ENCODE peak calls at places on chromosome 4, in ten cellular contexts. One of them, this sample, is unnamed. For H3K4me1 and H3K9me3, the result is how much of the 10 kb centered on the place peaks cover.

GRCh38 chr4:12041828-12042227 is 613.1 kb upstream of the HS3ST1 start:
- DNase-seq in cardiac muscle cell: peak
- DNase-seq in body of pancreas: no peak
- DNase-seq in Peyer's patch: no peak
- DNase-seq in H9: no peak
- DNase-seq in suprapubic skin: no peak
- DNase-seq in uterus: no peak
- DNase-seq in PC-3: no peak
- DNase-seq in OCI-LY7: no peak
- DNase-seq in astrocyte: no peak
- DNase-seq in this sample: no peak

GRCh38 chr4:169724251-169724650 is 33.5 kb downstream of the HPF1 start:
- DNase-seq in cardiac muscle cell: no peak
- DNase-seq in body of pancreas: no peak
- DNase-seq in Peyer's patch: no peak
- DNase-seq in H9: no peak
- DNase-seq in suprapubic skin: no peak
- DNase-seq in uterus: no peak
- DNase-seq in PC-3: no peak
- DNase-seq in OCI-LY7: no peak
- DNase-seq in astrocyte: peak
- DNase-seq in this sample: no peak

GRCh38 chr4:13298655-13299054 is 185.5 kb downstream of the RAB28 start:
- DNase-seq in cardiac muscle cell: no peak
- DNase-seq in body of pancreas: no peak
- DNase-seq in Peyer's patch: no peak
- DNase-seq in H9: no peak
- DNase-seq in suprapubic skin: no peak
- DNase-seq in uterus: peak
- DNase-seq in PC-3: no peak
- DNase-seq in OCI-LY7: no peak
- DNase-seq in astrocyte: no peak
- DNase-seq in this sample: no peak

GRCh38 chr4:16377887-16378286 is 151.6 kb upstream of the TAPT1 start:
- DNase-seq in cardiac muscle cell: no peak
- DNase-seq in body of pancreas: no peak
- DNase-seq in Peyer's patch: no peak
- DNase-seq in H9: peak
- DNase-seq in suprapubic skin: no peak
- DNase-seq in uterus: no peak
- DNase-seq in PC-3: no peak
- DNase-seq in OCI-LY7: no peak
- DNase-seq in astrocyte: no peak
- DNase-seq in this sample: no peak

GRCh38 chr4:145043306-145043705 is 54.7 kb downstream of the ANAPC10 start:
- DNase-seq in cardiac muscle cell: no peak
- DNase-seq in body of pancreas: no peak
- DNase-seq in Peyer's patch: no peak
- DNase-seq in H9: no peak
- DNase-seq in suprapubic skin: no peak
- DNase-seq in uterus: no peak
- DNase-seq in PC-3: no peak
- DNase-seq in OCI-LY7: no peak
- DNase-seq in astrocyte: peak
- DNase-seq in this sample: no peak

GRCh38 chr4:33088713-33089112 is 2368.5 kb downstream of the PCDH7 start:
- DNase-seq in cardiac muscle cell: no peak
- DNase-seq in body of pancreas: no peak
- DNase-seq in Peyer's patch: no peak
- DNase-seq in H9: no peak
- DNase-seq in suprapubic skin: no peak
- DNase-seq in uterus: no peak
- DNase-seq in PC-3: no peak
- DNase-seq in OCI-LY7: no peak
- DNase-seq in astrocyte: no peak
- DNase-seq in this sample: no peak

GRCh38 chr4:159484861-159485260 is 382.0 kb downstream of the RAPGEF2 start:
- DNase-seq in cardiac muscle cell: no peak
- DNase-seq in body of pancreas: no peak
- DNase-seq in Peyer's patch: no peak
- DNase-seq in H9: no peak
- DNase-seq in suprapubic skin: no peak
- DNase-seq in uterus: no peak
- DNase-seq in PC-3: peak
- DNase-seq in OCI-LY7: no peak
- DNase-seq in astrocyte: no peak
- DNase-seq in this sample: no peak

GRCh38 chr4:151842430-151843079 is 81.7 kb upstream of the GATB start:
- DNase-seq in cardiac muscle cell: no peak
- DNase-seq in body of pancreas: no peak
- DNase-seq in Peyer's patch: no peak
- DNase-seq in H9: no peak
- DNase-seq in suprapubic skin: no peak
- DNase-seq in uterus: no peak
- DNase-seq in PC-3: no peak
- DNase-seq in OCI-LY7: no peak
- DNase-seq in astrocyte: no peak
- DNase-seq in this sample: no peak

GRCh38 chr4:75248770-75249467 is 265.3 kb downstream of the RCHY1 start:
- DNase-seq in cardiac muscle cell: no peak
- DNase-seq in body of pancreas: no peak
- DNase-seq in Peyer's patch: no peak
- DNase-seq in H9: no peak
- DNase-seq in suprapubic skin: no peak
- DNase-seq in uterus: no peak
- DNase-seq in PC-3: peak
- DNase-seq in OCI-LY7: no peak
- DNase-seq in astrocyte: no peak
- DNase-seq in this sample: no peak

GRCh38 chr4:141311805-141312204 is 91.1 kb downstream of the ZNF330 start:
- DNase-seq in cardiac muscle cell: no peak
- DNase-seq in body of pancreas: no peak
- DNase-seq in Peyer's patch: no peak
- DNase-seq in H9: no peak
- DNase-seq in suprapubic skin: no peak
- DNase-seq in uterus: no peak
- DNase-seq in PC-3: no peak
- DNase-seq in OCI-LY7: no peak
- DNase-seq in astrocyte: no peak
- DNase-seq in this sample: no peak

GRCh38 chr4:25913851-25914669 is at the start of gene SMIM20:
- DNase-seq in cardiac muscle cell: peak
- DNase-seq in body of pancreas: peak
- DNase-seq in Peyer's patch: peak
- DNase-seq in H9: peak
- DNase-seq in suprapubic skin: peak
- DNase-seq in uterus: peak
- DNase-seq in PC-3: peak
- DNase-seq in OCI-LY7: peak
- DNase-seq in astrocyte: peak
- DNase-seq in this sample: peak

GRCh38 chr4:102525099-102525498 is 23.9 kb downstream of the NFKB1 start:
- DNase-seq in cardiac muscle cell: no peak
- DNase-seq in body of pancreas: no peak
- DNase-seq in Peyer's patch: no peak
- DNase-seq in H9: no peak
- DNase-seq in suprapubic skin: no peak
- DNase-seq in uterus: no peak
- DNase-seq in PC-3: no peak
- DNase-seq in OCI-LY7: no peak
- DNase-seq in astrocyte: no peak
- DNase-seq in this sample: no peak

GRCh38 chr4:88211473-88212252 is 53.2 kb upstream of the ABCG2 start:
- DNase-seq in cardiac muscle cell: peak
- DNase-seq in body of pancreas: peak
- DNase-seq in Peyer's patch: peak
- DNase-seq in H9: no peak
- DNase-seq in suprapubic skin: no peak
- DNase-seq in uterus: no peak
- DNase-seq in PC-3: peak
- DNase-seq in OCI-LY7: peak
- DNase-seq in astrocyte: peak
- DNase-seq in this sample: peak

GRCh38 chr4:126777649-126778048 is 855.1 kb upstream of the INTU start:
- DNase-seq in cardiac muscle cell: no peak
- DNase-seq in body of pancreas: no peak
- DNase-seq in Peyer's patch: no peak
- DNase-seq in H9: no peak
- DNase-seq in suprapubic skin: no peak
- DNase-seq in uterus: no peak
- DNase-seq in PC-3: no peak
- DNase-seq in OCI-LY7: no peak
- DNase-seq in astrocyte: peak
- DNase-seq in this sample: no peak

GRCh38 chr4:155444695-155445094 is 67.9 kb upstream of the MAP9 start:
- DNase-seq in cardiac muscle cell: no peak
- DNase-seq in body of pancreas: no peak
- DNase-seq in Peyer's patch: no peak
- DNase-seq in H9: no peak
- DNase-seq in suprapubic skin: no peak
- DNase-seq in uterus: no peak
- DNase-seq in PC-3: no peak
- DNase-seq in OCI-LY7: no peak
- DNase-seq in astrocyte: no peak
- DNase-seq in this sample: no peak

GRCh38 chr4:174056959-174057358 is 226.5 kb downstream of the FBXO8 start:
- DNase-seq in cardiac muscle cell: no peak
- DNase-seq in body of pancreas: no peak
- DNase-seq in Peyer's patch: no peak
- DNase-seq in H9: no peak
- DNase-seq in suprapubic skin: no peak
- DNase-seq in uterus: no peak
- DNase-seq in PC-3: no peak
- DNase-seq in OCI-LY7: peak
- DNase-seq in astrocyte: no peak
- DNase-seq in this sample: no peak

GRCh38 chr4:85905761-85906160 is 430.8 kb downstream of the ARHGAP24 start:
- DNase-seq in cardiac muscle cell: no peak
- DNase-seq in body of pancreas: no peak
- DNase-seq in Peyer's patch: no peak
- DNase-seq in H9: no peak
- DNase-seq in suprapubic skin: no peak
- DNase-seq in uterus: no peak
- DNase-seq in PC-3: no peak
- DNase-seq in OCI-LY7: no peak
- DNase-seq in astrocyte: no peak
- DNase-seq in this sample: no peak

GRCh38 chr4:926538-926937 is 5.6 kb downstream of the GAK start:
- DNase-seq in cardiac muscle cell: peak
- DNase-seq in body of pancreas: peak
- DNase-seq in Peyer's patch: peak
- DNase-seq in H9: peak
- DNase-seq in suprapubic skin: no peak
- DNase-seq in uterus: no peak
- DNase-seq in PC-3: peak
- DNase-seq in OCI-LY7: peak
- DNase-seq in astrocyte: no peak
- DNase-seq in this sample: peak

GRCh38 chr4:921830-922331 is 10.2 kb downstream of the GAK start:
- DNase-seq in cardiac muscle cell: no peak
- DNase-seq in body of pancreas: no peak
- DNase-seq in Peyer's patch: peak
- DNase-seq in H9: no peak
- DNase-seq in suprapubic skin: peak
- DNase-seq in uterus: peak
- DNase-seq in PC-3: no peak
- DNase-seq in OCI-LY7: peak
- DNase-seq in astrocyte: peak
- DNase-seq in this sample: no peak

GRCh38 chr4:925771-926500 is 6.2 kb downstream of the GAK start:
- DNase-seq in cardiac muscle cell: no peak
- DNase-seq in body of pancreas: no peak
- DNase-seq in Peyer's patch: no peak
- DNase-seq in H9: no peak
- DNase-seq in suprapubic skin: no peak
- DNase-seq in uterus: no peak
- DNase-seq in PC-3: no peak
- DNase-seq in OCI-LY7: no peak
- DNase-seq in astrocyte: no peak
- DNase-seq in this sample: no peak

GRCh38 chr4:925171-925570 is 6.9 kb downstream of the GAK start:
- DNase-seq in cardiac muscle cell: no peak
- DNase-seq in body of pancreas: no peak
- DNase-seq in Peyer's patch: no peak
- DNase-seq in H9: no peak
- DNase-seq in suprapubic skin: no peak
- DNase-seq in uterus: no peak
- DNase-seq in PC-3: no peak
- DNase-seq in OCI-LY7: no peak
- DNase-seq in astrocyte: no peak
- DNase-seq in this sample: no peak

GRCh38 chr4:924107-925096 is 7.7 kb downstream of the GAK start:
- DNase-seq in cardiac muscle cell: no peak
- DNase-seq in body of pancreas: no peak
- DNase-seq in Peyer's patch: peak
- DNase-seq in H9: peak
- DNase-seq in suprapubic skin: no peak
- DNase-seq in uterus: no peak
- DNase-seq in PC-3: no peak
- DNase-seq in OCI-LY7: peak
- DNase-seq in astrocyte: peak
- DNase-seq in this sample: no peak
- H3K4me1 ChIP-seq in cardiac muscle cell: under half
- H3K4me1 ChIP-seq in body of pancreas: under half
- H3K4me1 ChIP-seq in Peyer's patch: under half
- H3K4me1 ChIP-seq in H9: under half
- H3K4me1 ChIP-seq in suprapubic skin: under half
- H3K4me1 ChIP-seq in uterus: under half
- H3K4me1 ChIP-seq in PC-3: under half
- H3K4me1 ChIP-seq in OCI-LY7: half or more
- H3K4me1 ChIP-seq in astrocyte: under half
- H3K4me1 ChIP-seq in this sample: under half

GRCh38 chr4:14929669-14930068 is 72.6 kb upstream of the CPEB2 start:
- DNase-seq in cardiac muscle cell: no peak
- DNase-seq in body of pancreas: no peak
- DNase-seq in Peyer's patch: no peak
- DNase-seq in H9: no peak
- DNase-seq in suprapubic skin: no peak
- DNase-seq in uterus: no peak
- DNase-seq in PC-3: no peak
- DNase-seq in OCI-LY7: no peak
- DNase-seq in astrocyte: no peak
- DNase-seq in this sample: no peak
- H3K9me3 ChIP-seq in cardiac muscle cell: under half
- H3K9me3 ChIP-seq in body of pancreas: under half
- H3K9me3 ChIP-seq in Peyer's patch: under half
- H3K9me3 ChIP-seq in H9: under half
- H3K9me3 ChIP-seq in suprapubic skin: under half
- H3K9me3 ChIP-seq in uterus: under half
- H3K9me3 ChIP-seq in PC-3: under half
- H3K9me3 ChIP-seq in OCI-LY7: under half
- H3K9me3 ChIP-seq in astrocyte: under half
- H3K9me3 ChIP-seq in this sample: under half

GRCh38 chr4:37934096-37934495 is 26.1 kb upstream of the PTTG2 start:
- DNase-seq in cardiac muscle cell: no peak
- DNase-seq in body of pancreas: no peak
- DNase-seq in Peyer's patch: no peak
- DNase-seq in H9: no peak
- DNase-seq in suprapubic skin: no peak
- DNase-seq in uterus: no peak
- DNase-seq in PC-3: no peak
- DNase-seq in OCI-LY7: no peak
- DNase-seq in astrocyte: no peak
- DNase-seq in this sample: no peak
- H3K4me1 ChIP-seq in cardiac muscle cell: under half
- H3K4me1 ChIP-seq in body of pancreas: under half
- H3K4me1 ChIP-seq in Peyer's patch: under half
- H3K4me1 ChIP-seq in H9: under half
- H3K4me1 ChIP-seq in suprapubic skin: under half
- H3K4me1 ChIP-seq in uterus: under half
- H3K4me1 ChIP-seq in PC-3: under half
- H3K4me1 ChIP-seq in OCI-LY7: under half
- H3K4me1 ChIP-seq in astrocyte: under half
- H3K4me1 ChIP-seq in this sample: under half

GRCh38 chr4:71830-72229 is 18.7 kb downstream of the ZNF595 start:
- DNase-seq in cardiac muscle cell: no peak
- DNase-seq in body of pancreas: no peak
- DNase-seq in Peyer's patch: no peak
- DNase-seq in H9: no peak
- DNase-seq in suprapubic skin: no peak
- DNase-seq in uterus: no peak
- DNase-seq in PC-3: peak
- DNase-seq in OCI-LY7: no peak
- DNase-seq in astrocyte: no peak
- DNase-seq in this sample: no peak
- H3K9me3 ChIP-seq in cardiac muscle cell: under half
- H3K9me3 ChIP-seq in body of pancreas: under half
- H3K9me3 ChIP-seq in Peyer's patch: half or more
- H3K9me3 ChIP-seq in H9: half or more
- H3K9me3 ChIP-seq in suprapubic skin: half or more
- H3K9me3 ChIP-seq in uterus: under half
- H3K9me3 ChIP-seq in PC-3: under half
- H3K9me3 ChIP-seq in OCI-LY7: under half
- H3K9me3 ChIP-seq in astrocyte: under half
- H3K9me3 ChIP-seq in this sample: under half